ENCODE peak calls at places on chromosomes 2 and 18, in eight cellular contexts. W, L, N, C, E, J, K and T are unnamed samples.

GRCh38 chr18:6478111-6478510 is 63.4 kb upstream of the L3MBTL4 start:
- DNase-seq in W (no peak), L (no peak), N (no peak), C (no peak), E (no peak), J (no peak), K (no peak), T (no peak)

GRCh38 chr2:239862613-239863012 is 162.5 kb downstream of the NDUFA10 start:
- DNase-seq in W (no peak), L (no peak), N (no peak), C (no peak), E (no peak), J (no peak), K (no peak), T (no peak)

GRCh38 chr2:128282976-128283810 is 35.5 kb downstream of the HS6ST1 start:
- DNase-seq in W (no peak), L (no peak), N (no peak), C (no peak), E (peak), J (no peak), K (no peak), T (no peak)

GRCh38 chr2:31947871-31948270 is 62.9 kb downstream of the MEMO1 start:
- DNase-seq in W (no peak), L (no peak), N (no peak), C (no peak), E (no peak), J (no peak), K (no peak), T (no peak)

GRCh38 chr2:42902939-42903709 is 110.7 kb upstream of the HAAO start:
- DNase-seq in W (no peak), L (no peak), N (no peak), C (no peak), E (no peak), J (no peak), K (no peak), T (no peak)

GRCh38 chr2:14520385-14520945 is 112.1 kb upstream of the LRATD1 start:
- DNase-seq in W (no peak), L (no peak), N (no peak), C (no peak), E (no peak), J (no peak), K (no peak), T (no peak)

GRCh38 chr2:233700028-233700635 is 7.4 kb downstream of the UGT1A6 start:
- DNase-seq in W (no peak), L (no peak), N (no peak), C (no peak), E (no peak), J (no peak), K (no peak), T (peak)

GRCh38 chr2:212226114-212226513 is 312.5 kb downstream of the ERBB4 start:
- DNase-seq in W (no peak), L (no peak), N (no peak), C (no peak), E (no peak), J (no peak), K (no peak), T (no peak)

GRCh38 chr2:15609341-15610042 is 17.8 kb downstream of the DDX1 start:
- DNase-seq in W (no peak), L (no peak), N (no peak), C (no peak), E (no peak), J (no peak), K (no peak), T (no peak)

GRCh38 chr2:62724886-62725711 is 19.6 kb downstream of the EHBP1 start:
- DNase-seq in W (peak), L (no peak), N (no peak), C (no peak), E (peak), J (no peak), K (no peak), T (no peak)

GRCh38 chr2:210586381-210586780 is 30.0 kb downstream of the CPS1 start:
- DNase-seq in W (no peak), L (no peak), N (no peak), C (no peak), E (no peak), J (peak), K (no peak), T (no peak)

GRCh38 chr2:73114273-73114867 is 1.6 kb upstream of the RAB11FIP5 start:
- DNase-seq in W (no peak), L (no peak), N (no peak), C (no peak), E (peak), J (no peak), K (no peak), T (no peak)

GRCh38 chr2:27016801-27017325 is 15.9 kb upstream of the TMEM214 start:
- DNase-seq in W (peak), L (no peak), N (peak), C (peak), E (peak), J (peak), K (no peak), T (no peak)

GRCh38 chr2:156892449-156893335 is 364.8 kb upstream of the GALNT5 start:
- DNase-seq in W (no peak), L (no peak), N (no peak), C (peak), E (peak), J (peak), K (no peak), T (peak)

GRCh38 chr2:218983263-218983970 is 1.6 kb downstream of the FEV start:
- DNase-seq in W (no peak), L (no peak), N (no peak), C (no peak), E (no peak), J (no peak), K (no peak), T (no peak)

GRCh38 chr2:99085400-99085799 is 56.1 kb upstream of the C2orf15 start:
- DNase-seq in W (no peak), L (no peak), N (no peak), C (no peak), E (peak), J (peak), K (no peak), T (no peak)

GRCh38 chr18:76426738-76427305 is 68.2 kb downstream of the ZNF516 start:
- DNase-seq in W (no peak), L (no peak), N (no peak), C (peak), E (peak), J (no peak), K (no peak), T (no peak)

GRCh38 chr2:7169631-7170030 is 252.4 kb downstream of the RNF144A start:
- DNase-seq in W (no peak), L (no peak), N (no peak), C (no peak), E (no peak), J (no peak), K (no peak), T (no peak)

GRCh38 chr18:76265375-76266225 is 229.4 kb downstream of the ZNF516 start:
- DNase-seq in W (no peak), L (peak), N (no peak), C (no peak), E (peak), J (no peak), K (no peak), T (peak)

GRCh38 chr2:191935247-191935646 is 88.4 kb upstream of the CAVIN2 start:
- DNase-seq in W (no peak), L (no peak), N (no peak), C (no peak), E (peak), J (no peak), K (no peak), T (no peak)

GRCh38 chr2:16927398-16927797 is 261.8 kb upstream of the CYRIA start:
- DNase-seq in W (no peak), L (no peak), N (no peak), C (no peak), E (no peak), J (no peak), K (no peak), T (no peak)

GRCh38 chr18:3451989-3452749 is 2.2 kb downstream of the TGIF1 start:
- DNase-seq in W (peak), L (peak), N (peak), C (no peak), E (peak), J (peak), K (peak), T (no peak)

GRCh38 chr2:157032019-157032418 is 225.5 kb upstream of the GALNT5 start:
- DNase-seq in W (no peak), L (no peak), N (no peak), C (peak), E (peak), J (no peak), K (no peak), T (peak)

GRCh38 chr2:159093496-159093895 is 125.1 kb downstream of the TANC1 start:
- DNase-seq in W (peak), L (no peak), N (no peak), C (no peak), E (peak), J (no peak), K (no peak), T (no peak)

GRCh38 chr2:158357699-158358098 is 98.9 kb downstream of the CCDC148 start:
- DNase-seq in W (no peak), L (no peak), N (no peak), C (no peak), E (no peak), J (no peak), K (no peak), T (no peak)

GRCh38 chr2:8543412-8544167 is 138.3 kb upstream of the ID2 start:
- DNase-seq in W (peak), L (peak), N (peak), C (no peak), E (peak), J (peak), K (peak), T (no peak)

GRCh38 chr2:234606906-234607305 is 110.0 kb upstream of the ARL4C start:
- DNase-seq in W (no peak), L (no peak), N (no peak), C (no peak), E (no peak), J (peak), K (no peak), T (peak)

GRCh38 chr2:225462945-225463344 is 63.4 kb downstream of the NYAP2 start:
- DNase-seq in W (no peak), L (no peak), N (no peak), C (no peak), E (peak), J (no peak), K (no peak), T (no peak)

GRCh38 chr2:65350714-65351113 is 81.7 kb downstream of the SPRED2 start:
- DNase-seq in W (no peak), L (no peak), N (no peak), C (no peak), E (peak), J (no peak), K (no peak), T (no peak)

GRCh38 chr2:86815616-86816015 is 24.9 kb upstream of the CD8A start:
- DNase-seq in W (no peak), L (no peak), N (no peak), C (no peak), E (no peak), J (no peak), K (no peak), T (peak)

GRCh38 chr2:224927671-224928173 is 114.5 kb downstream of the DOCK10 start:
- DNase-seq in W (no peak), L (no peak), N (peak), C (no peak), E (peak), J (peak), K (no peak), T (no peak)

DNA sequence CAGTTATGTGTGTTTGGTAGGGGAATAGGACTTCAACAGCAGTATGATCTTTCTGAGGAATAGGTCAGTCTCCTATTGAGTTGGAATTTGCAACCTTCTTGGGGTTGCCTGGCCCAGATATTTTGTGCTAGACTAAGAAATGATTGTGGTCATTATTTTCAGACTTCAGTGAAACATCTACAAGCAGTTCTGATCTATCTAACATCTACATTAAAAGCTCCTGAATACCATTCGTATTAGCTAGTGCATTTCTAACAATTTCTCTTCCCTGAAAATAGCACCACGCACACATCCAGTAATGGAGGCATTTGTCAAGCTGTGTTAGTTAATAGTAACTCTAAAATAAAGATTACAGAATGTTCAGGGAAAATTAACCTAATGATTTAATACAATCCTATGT is 179.3 kb downstream of the FIGN start:
- DNase-seq in W (no peak), L (no peak), N (no peak), C (no peak), E (no peak), J (no peak), K (no peak), T (no peak)
- TF ChIP-seq CTCF in W (no peak), L (no peak), N (no peak), C (no peak), E (no peak), J (no peak), K (no peak), T (no peak)

GRCh38 chr2:231687133-231687852 is 21.0 kb upstream of the PTMA start:
- DNase-seq in W (peak), L (no peak), N (peak), C (peak), E (peak), J (peak), K (peak), T (no peak)

GRCh38 chr2:231686192-231687100 is 21.9 kb upstream of the PTMA start:
- DNase-seq in W (no peak), L (no peak), N (no peak), C (no peak), E (no peak), J (peak), K (no peak), T (no peak)

GRCh38 chr2:231683907-231684306 is 24.4 kb upstream of the PTMA start:
- DNase-seq in W (no peak), L (no peak), N (no peak), C (no peak), E (no peak), J (no peak), K (no peak), T (no peak)

GRCh38 chr2:231684314-231685223 is 23.8 kb upstream of the PTMA start:
- DNase-seq in W (no peak), L (no peak), N (no peak), C (no peak), E (no peak), J (peak), K (no peak), T (no peak)

GRCh38 chr2:231685349-231686191 is 22.8 kb upstream of the PTMA start:
- DNase-seq in W (no peak), L (no peak), N (no peak), C (no peak), E (no peak), J (peak), K (no peak), T (no peak)
- TF ChIP-seq CTCF in W (no peak), L (no peak), N (no peak), C (no peak), E (no peak), J (peak), K (no peak), T (no peak)

GRCh38 chr2:162318280-162319222 is at the start of gene IFIH1:
- DNase-seq in W (peak), L (peak), N (peak), C (peak), E (peak), J (peak), K (peak), T (peak)
- TF ChIP-seq CTCF in W (no peak), L (no peak), N (no peak), C (peak), E (peak), J (peak), K (no peak), T (peak)

GRCh38 chr2:23545811-23546210 is 160.8 kb downstream of the KLHL29 start:
- DNase-seq in W (no peak), L (no peak), N (no peak), C (no peak), E (peak), J (no peak), K (no peak), T (no peak)

GRCh38 chr2:23547725-23548124 is 162.7 kb downstream of the KLHL29 start:
- DNase-seq in W (no peak), L (no peak), N (no peak), C (no peak), E (no peak), J (no peak), K (no peak), T (no peak)

GRCh38 chr2:23546913-23547312 is 161.9 kb downstream of the KLHL29 start:
- DNase-seq in W (no peak), L (no peak), N (no peak), C (no peak), E (no peak), J (no peak), K (no peak), T (no peak)

GRCh38 chr2:23544589-23545295 is 159.8 kb downstream of the KLHL29 start:
- DNase-seq in W (no peak), L (no peak), N (no peak), C (no peak), E (peak), J (no peak), K (no peak), T (no peak)

GRCh38 chr2:23545391-23545790 is 160.4 kb downstream of the KLHL29 start:
- DNase-seq in W (no peak), L (no peak), N (no peak), C (peak), E (peak), J (peak), K (no peak), T (no peak)
- TF ChIP-seq CTCF in W (no peak), L (no peak), N (no peak), C (no peak), E (no peak), J (no peak), K (no peak), T (no peak)